ENCODE peak calls at places on chromosome 1, in ten cellular contexts. One of them, this sample, is unnamed.

GRCh38 chr1:48889615-48890014 is 112.9 kb upstream of the BEND5 start:
- DNase-seq in brain microvascular endothelial cell: no peak
- DNase-seq in heart right ventricle: no peak
- DNase-seq in colonic mucosa: no peak
- DNase-seq in breast epithelium: no peak
- DNase-seq in astrocyte of the spinal cord: no peak
- DNase-seq in OCI-LY7: no peak
- DNase-seq in nephron progenitor cell: no peak
- DNase-seq in coronary artery: no peak
- DNase-seq in sigmoid colon: no peak
- DNase-seq in this sample: no peak

GRCh38 chr1:118926261-118926660 is 61.9 kb downstream of the TBX15 start:
- DNase-seq in brain microvascular endothelial cell: no peak
- DNase-seq in heart right ventricle: no peak
- DNase-seq in colonic mucosa: no peak
- DNase-seq in breast epithelium: no peak
- DNase-seq in astrocyte of the spinal cord: no peak
- DNase-seq in OCI-LY7: no peak
- DNase-seq in nephron progenitor cell: no peak
- DNase-seq in coronary artery: no peak
- DNase-seq in sigmoid colon: no peak
- DNase-seq in this sample: no peak

GRCh38 chr1:65524931-65525296 is 104.4 kb downstream of the LEPR start:
- DNase-seq in brain microvascular endothelial cell: no peak
- DNase-seq in heart right ventricle: peak
- DNase-seq in colonic mucosa: no peak
- DNase-seq in breast epithelium: no peak
- DNase-seq in astrocyte of the spinal cord: no peak
- DNase-seq in OCI-LY7: no peak
- DNase-seq in nephron progenitor cell: no peak
- DNase-seq in coronary artery: no peak
- DNase-seq in sigmoid colon: no peak
- DNase-seq in this sample: no peak

GRCh38 chr1:182633657-182634281 is 29.6 kb upstream of the RGS16 start:
- DNase-seq in brain microvascular endothelial cell: no peak
- DNase-seq in heart right ventricle: no peak
- DNase-seq in colonic mucosa: no peak
- DNase-seq in breast epithelium: no peak
- DNase-seq in astrocyte of the spinal cord: no peak
- DNase-seq in OCI-LY7: peak
- DNase-seq in nephron progenitor cell: peak
- DNase-seq in coronary artery: no peak
- DNase-seq in sigmoid colon: no peak
- DNase-seq in this sample: no peak

GRCh38 chr1:10421637-10422036 is 8.6 kb upstream of the CENPS start:
- DNase-seq in brain microvascular endothelial cell: no peak
- DNase-seq in heart right ventricle: no peak
- DNase-seq in colonic mucosa: no peak
- DNase-seq in breast epithelium: no peak
- DNase-seq in astrocyte of the spinal cord: no peak
- DNase-seq in OCI-LY7: no peak
- DNase-seq in nephron progenitor cell: no peak
- DNase-seq in coronary artery: no peak
- DNase-seq in sigmoid colon: no peak
- DNase-seq in this sample: no peak

GRCh38 chr1:17028662-17029188 is 17.0 kb upstream of the ATP13A2 start:
- DNase-seq in brain microvascular endothelial cell: no peak
- DNase-seq in heart right ventricle: no peak
- DNase-seq in colonic mucosa: no peak
- DNase-seq in breast epithelium: no peak
- DNase-seq in astrocyte of the spinal cord: no peak
- DNase-seq in OCI-LY7: no peak
- DNase-seq in nephron progenitor cell: no peak
- DNase-seq in coronary artery: no peak
- DNase-seq in sigmoid colon: peak
- DNase-seq in this sample: no peak

GRCh38 chr1:211517006-211517405 is 25.0 kb upstream of the RD3 start:
- DNase-seq in brain microvascular endothelial cell: no peak
- DNase-seq in heart right ventricle: no peak
- DNase-seq in colonic mucosa: peak
- DNase-seq in breast epithelium: no peak
- DNase-seq in astrocyte of the spinal cord: no peak
- DNase-seq in OCI-LY7: peak
- DNase-seq in nephron progenitor cell: no peak
- DNase-seq in coronary artery: no peak
- DNase-seq in sigmoid colon: no peak
- DNase-seq in this sample: peak

GRCh38 chr1:91622586-91622985 is 121.9 kb downstream of the CDC7 start:
- DNase-seq in brain microvascular endothelial cell: no peak
- DNase-seq in heart right ventricle: peak
- DNase-seq in colonic mucosa: peak
- DNase-seq in breast epithelium: no peak
- DNase-seq in astrocyte of the spinal cord: peak
- DNase-seq in OCI-LY7: no peak
- DNase-seq in nephron progenitor cell: no peak
- DNase-seq in coronary artery: peak
- DNase-seq in sigmoid colon: peak
- DNase-seq in this sample: no peak

GRCh38 chr1:165138960-165139359 is 217.6 kb downstream of the LMX1A start:
- DNase-seq in brain microvascular endothelial cell: no peak
- DNase-seq in heart right ventricle: no peak
- DNase-seq in colonic mucosa: no peak
- DNase-seq in breast epithelium: no peak
- DNase-seq in astrocyte of the spinal cord: no peak
- DNase-seq in OCI-LY7: no peak
- DNase-seq in nephron progenitor cell: no peak
- DNase-seq in coronary artery: no peak
- DNase-seq in sigmoid colon: no peak
- DNase-seq in this sample: no peak

GRCh38 chr1:165144757-165145397 is 211.6 kb downstream of the LMX1A start:
- DNase-seq in brain microvascular endothelial cell: peak
- DNase-seq in heart right ventricle: peak
- DNase-seq in colonic mucosa: peak
- DNase-seq in breast epithelium: no peak
- DNase-seq in astrocyte of the spinal cord: peak
- DNase-seq in OCI-LY7: peak
- DNase-seq in nephron progenitor cell: peak
- DNase-seq in coronary artery: no peak
- DNase-seq in sigmoid colon: no peak
- DNase-seq in this sample: peak

GRCh38 chr1:165147799-165148198 is 208.7 kb downstream of the LMX1A start:
- DNase-seq in brain microvascular endothelial cell: no peak
- DNase-seq in heart right ventricle: no peak
- DNase-seq in colonic mucosa: no peak
- DNase-seq in breast epithelium: no peak
- DNase-seq in astrocyte of the spinal cord: no peak
- DNase-seq in OCI-LY7: no peak
- DNase-seq in nephron progenitor cell: no peak
- DNase-seq in coronary artery: no peak
- DNase-seq in sigmoid colon: no peak
- DNase-seq in this sample: no peak

GRCh38 chr1:165137551-165138316 is 218.8 kb downstream of the LMX1A start:
- DNase-seq in brain microvascular endothelial cell: no peak
- DNase-seq in heart right ventricle: no peak
- DNase-seq in colonic mucosa: no peak
- DNase-seq in breast epithelium: no peak
- DNase-seq in astrocyte of the spinal cord: no peak
- DNase-seq in OCI-LY7: no peak
- DNase-seq in nephron progenitor cell: no peak
- DNase-seq in coronary artery: no peak
- DNase-seq in sigmoid colon: no peak
- DNase-seq in this sample: no peak

DNA sequence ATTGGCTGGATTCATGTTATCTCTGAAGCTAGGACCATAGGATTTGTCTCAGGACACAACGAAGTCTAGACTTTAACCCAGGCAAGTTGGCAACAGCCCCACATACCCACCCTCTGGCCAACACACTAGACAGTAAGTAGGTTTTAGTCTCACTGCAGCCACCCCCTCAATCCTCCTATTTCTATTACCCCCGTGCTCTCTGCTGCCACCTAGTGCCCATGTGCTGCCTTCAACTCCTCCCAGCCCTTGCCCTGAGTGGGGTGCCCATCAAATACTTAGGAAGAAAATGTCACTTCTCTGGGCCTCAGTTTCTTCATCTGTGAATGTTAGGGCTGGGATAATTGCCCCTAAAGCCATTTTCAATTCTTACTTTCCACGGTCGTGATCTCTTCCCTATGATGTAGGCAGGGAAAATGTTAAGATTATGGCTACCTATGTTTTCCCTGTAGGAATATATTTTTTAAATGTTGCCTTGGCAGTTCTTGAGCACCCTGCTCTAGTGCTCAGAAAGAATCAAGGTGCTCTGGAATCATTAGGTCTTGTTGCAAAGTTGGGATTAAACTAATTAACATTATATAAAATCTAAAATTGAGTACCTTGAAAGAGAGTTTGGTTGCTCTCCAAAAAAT is 213.0 kb downstream of the LMX1A start:
- DNase-seq in brain microvascular endothelial cell: no peak
- DNase-seq in heart right ventricle: no peak
- DNase-seq in colonic mucosa: peak
- DNase-seq in breast epithelium: no peak
- DNase-seq in astrocyte of the spinal cord: no peak
- DNase-seq in OCI-LY7: peak
- DNase-seq in nephron progenitor cell: peak
- DNase-seq in coronary artery: no peak
- DNase-seq in sigmoid colon: no peak
- DNase-seq in this sample: peak
- TF ChIP-seq CTCF in brain microvascular endothelial cell: peak
- TF ChIP-seq CTCF in heart right ventricle: peak
- TF ChIP-seq CTCF in colonic mucosa: peak
- TF ChIP-seq CTCF in breast epithelium: peak
- TF ChIP-seq CTCF in astrocyte of the spinal cord: peak
- TF ChIP-seq CTCF in OCI-LY7: peak
- TF ChIP-seq CTCF in nephron progenitor cell: peak
- TF ChIP-seq CTCF in coronary artery: no peak
- TF ChIP-seq CTCF in sigmoid colon: no peak
- TF ChIP-seq CTCF in this sample: peak

GRCh38 chr1:53384796-53385195 is 56.9 kb upstream of the LRP8 start:
- DNase-seq in brain microvascular endothelial cell: no peak
- DNase-seq in heart right ventricle: no peak
- DNase-seq in colonic mucosa: no peak
- DNase-seq in breast epithelium: no peak
- DNase-seq in astrocyte of the spinal cord: no peak
- DNase-seq in OCI-LY7: no peak
- DNase-seq in nephron progenitor cell: no peak
- DNase-seq in coronary artery: no peak
- DNase-seq in sigmoid colon: no peak
- DNase-seq in this sample: no peak
- TF ChIP-seq CTCF in brain microvascular endothelial cell: no peak
- TF ChIP-seq CTCF in heart right ventricle: no peak
- TF ChIP-seq CTCF in colonic mucosa: no peak
- TF ChIP-seq CTCF in breast epithelium: no peak
- TF ChIP-seq CTCF in astrocyte of the spinal cord: no peak
- TF ChIP-seq CTCF in OCI-LY7: no peak
- TF ChIP-seq CTCF in nephron progenitor cell: no peak
- TF ChIP-seq CTCF in coronary artery: no peak
- TF ChIP-seq CTCF in sigmoid colon: no peak
- TF ChIP-seq CTCF in this sample: no peak

DNA sequence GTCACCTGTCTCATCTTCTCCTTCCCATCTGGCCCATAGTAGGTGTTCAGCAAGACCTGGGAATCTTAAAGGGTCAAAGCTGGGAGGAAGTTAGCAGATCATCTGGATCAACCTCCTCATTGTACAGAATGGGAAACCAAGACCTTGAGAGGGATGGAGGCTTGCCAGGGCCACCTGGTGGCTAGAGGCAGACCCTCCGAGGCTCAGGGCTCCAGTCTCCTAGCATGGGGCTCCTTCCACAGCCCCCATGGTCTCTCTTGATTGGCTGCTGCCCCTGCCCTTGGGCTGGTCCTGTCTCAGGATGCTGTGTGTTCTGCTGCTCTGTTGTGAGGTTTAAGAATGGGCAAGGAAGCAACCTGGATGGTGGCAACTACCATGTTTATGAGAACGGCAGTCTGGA is 68.7 kb upstream of the CNTN2 start:
- DNase-seq in brain microvascular endothelial cell: no peak
- DNase-seq in heart right ventricle: no peak
- DNase-seq in colonic mucosa: no peak
- DNase-seq in breast epithelium: no peak
- DNase-seq in astrocyte of the spinal cord: no peak
- DNase-seq in OCI-LY7: no peak
- DNase-seq in nephron progenitor cell: no peak
- DNase-seq in coronary artery: no peak
- DNase-seq in sigmoid colon: no peak
- DNase-seq in this sample: no peak
- TF ChIP-seq CTCF in brain microvascular endothelial cell: no peak
- TF ChIP-seq CTCF in heart right ventricle: no peak
- TF ChIP-seq CTCF in colonic mucosa: no peak
- TF ChIP-seq CTCF in breast epithelium: no peak
- TF ChIP-seq CTCF in astrocyte of the spinal cord: no peak
- TF ChIP-seq CTCF in OCI-LY7: peak
- TF ChIP-seq CTCF in nephron progenitor cell: no peak
- TF ChIP-seq CTCF in coronary artery: no peak
- TF ChIP-seq CTCF in sigmoid colon: no peak
- TF ChIP-seq CTCF in this sample: no peak

GRCh38 chr1:27284425-27285287 is 37.3 kb upstream of the TMEM222 start:
- DNase-seq in brain microvascular endothelial cell: peak
- DNase-seq in heart right ventricle: peak
- DNase-seq in colonic mucosa: peak
- DNase-seq in breast epithelium: peak
- DNase-seq in astrocyte of the spinal cord: peak
- DNase-seq in OCI-LY7: peak
- DNase-seq in nephron progenitor cell: peak
- DNase-seq in coronary artery: no peak
- DNase-seq in sigmoid colon: peak
- DNase-seq in this sample: peak
- TF ChIP-seq CTCF in brain microvascular endothelial cell: peak
- TF ChIP-seq CTCF in heart right ventricle: peak
- TF ChIP-seq CTCF in colonic mucosa: peak
- TF ChIP-seq CTCF in breast epithelium: peak
- TF ChIP-seq CTCF in astrocyte of the spinal cord: peak
- TF ChIP-seq CTCF in OCI-LY7: peak
- TF ChIP-seq CTCF in nephron progenitor cell: peak
- TF ChIP-seq CTCF in coronary artery: peak
- TF ChIP-seq CTCF in sigmoid colon: peak
- TF ChIP-seq CTCF in this sample: peak

DNA sequence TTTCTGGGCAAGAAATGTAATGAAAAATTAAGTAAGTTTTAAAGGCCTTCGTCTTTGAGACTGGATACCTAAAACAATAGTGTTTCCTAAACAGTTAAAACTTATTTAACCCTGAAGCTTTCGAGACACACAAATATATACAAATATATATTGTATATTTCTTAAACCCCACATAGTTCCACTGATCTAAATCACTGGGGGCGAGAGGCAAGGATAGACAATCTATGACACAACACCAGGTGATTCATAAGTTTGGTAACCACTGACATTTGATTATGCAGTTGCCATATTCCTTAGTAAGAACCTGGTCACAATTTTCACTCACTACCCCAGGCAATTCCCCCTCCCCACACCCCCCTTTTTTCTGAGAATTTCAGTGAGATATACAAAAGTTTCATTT is 55.3 kb upstream of the BOLA1 start:
- DNase-seq in brain microvascular endothelial cell: peak
- DNase-seq in heart right ventricle: no peak
- DNase-seq in colonic mucosa: peak
- DNase-seq in breast epithelium: no peak
- DNase-seq in astrocyte of the spinal cord: peak
- DNase-seq in OCI-LY7: peak
- DNase-seq in nephron progenitor cell: no peak
- DNase-seq in coronary artery: no peak
- DNase-seq in sigmoid colon: no peak
- DNase-seq in this sample: peak
- TF ChIP-seq CTCF in brain microvascular endothelial cell: no peak
- TF ChIP-seq CTCF in heart right ventricle: no peak
- TF ChIP-seq CTCF in colonic mucosa: no peak
- TF ChIP-seq CTCF in breast epithelium: no peak
- TF ChIP-seq CTCF in astrocyte of the spinal cord: no peak
- TF ChIP-seq CTCF in OCI-LY7: no peak
- TF ChIP-seq CTCF in nephron progenitor cell: no peak
- TF ChIP-seq CTCF in coronary artery: no peak
- TF ChIP-seq CTCF in sigmoid colon: no peak
- TF ChIP-seq CTCF in this sample: no peak